ENCODE peak calls at places on chromosomes 4 and X, in five cellular contexts. One of them, this sample, is unnamed. For H3K4me1, the result is how much of the 10 kb centered on the place peaks cover.

GRCh38 chr4:166862032-166862431 is 372.3 kb downstream of the SPOCK3 start:
- DNase-seq in HCT116: no peak
- DNase-seq in mucosa of descending colon: no peak
- DNase-seq in cardiac muscle cell: no peak
- DNase-seq in tibial nerve: no peak
- DNase-seq in this sample: no peak

GRCh38 chr4:152369203-152369902 is 166.5 kb downstream of the FBXW7 start:
- DNase-seq in HCT116: no peak
- DNase-seq in mucosa of descending colon: no peak
- DNase-seq in cardiac muscle cell: no peak
- DNase-seq in tibial nerve: no peak
- DNase-seq in this sample: no peak

GRCh38 chrX:102546818-102547493 is 30.4 kb upstream of the TMSB15A start:
- DNase-seq in HCT116: no peak
- DNase-seq in mucosa of descending colon: no peak
- DNase-seq in cardiac muscle cell: no peak
- DNase-seq in tibial nerve: no peak
- DNase-seq in this sample: no peak

GRCh38 chr4:55435136-55435535 is 39.4 kb downstream of the TMEM165 start:
- DNase-seq in HCT116: no peak
- DNase-seq in mucosa of descending colon: no peak
- DNase-seq in cardiac muscle cell: peak
- DNase-seq in tibial nerve: no peak
- DNase-seq in this sample: no peak

GRCh38 chr4:130486186-130486585 is 1390.2 kb downstream of the C4orf33 start:
- DNase-seq in HCT116: no peak
- DNase-seq in mucosa of descending colon: no peak
- DNase-seq in cardiac muscle cell: peak
- DNase-seq in tibial nerve: no peak
- DNase-seq in this sample: no peak

GRCh38 chrX:15815779-15816452 is 25.6 kb downstream of the ZRSR2 start:
- DNase-seq in HCT116: peak
- DNase-seq in mucosa of descending colon: no peak
- DNase-seq in cardiac muscle cell: peak
- DNase-seq in tibial nerve: no peak
- DNase-seq in this sample: peak

GRCh38 chrX:120269379-120270035 is 18.9 kb downstream of the ZBTB33 start:
- DNase-seq in HCT116: no peak
- DNase-seq in mucosa of descending colon: no peak
- DNase-seq in cardiac muscle cell: peak
- DNase-seq in tibial nerve: no peak
- DNase-seq in this sample: no peak

GRCh38 chr4:141046255-141046654 is 87.0 kb downstream of the RNF150 start:
- DNase-seq in HCT116: no peak
- DNase-seq in mucosa of descending colon: no peak
- DNase-seq in cardiac muscle cell: peak
- DNase-seq in tibial nerve: no peak
- DNase-seq in this sample: no peak

GRCh38 chrX:119155416-119156035 is 27.9 kb upstream of the KIAA1210 start:
- DNase-seq in HCT116: no peak
- DNase-seq in mucosa of descending colon: no peak
- DNase-seq in cardiac muscle cell: peak
- DNase-seq in tibial nerve: no peak
- DNase-seq in this sample: no peak

GRCh38 chrX:55210931-55211677 is 9.0 kb upstream of the PAGE5 start:
- DNase-seq in HCT116: no peak
- DNase-seq in mucosa of descending colon: no peak
- DNase-seq in cardiac muscle cell: no peak
- DNase-seq in tibial nerve: no peak
- DNase-seq in this sample: no peak
- TF ChIP-seq CTCF in HCT116: peak
- TF ChIP-seq CTCF in mucosa of descending colon: no peak
- TF ChIP-seq CTCF in cardiac muscle cell: no peak
- TF ChIP-seq CTCF in tibial nerve: no peak
- TF ChIP-seq CTCF in this sample: no peak

GRCh38 chrX:68834371-68835103 is 5.7 kb downstream of the EFNB1 start:
- DNase-seq in HCT116: no peak
- DNase-seq in mucosa of descending colon: peak
- DNase-seq in cardiac muscle cell: no peak
- DNase-seq in tibial nerve: no peak
- DNase-seq in this sample: no peak

GRCh38 chrX:68833855-68834331 is 5.1 kb downstream of the EFNB1 start:
- DNase-seq in HCT116: no peak
- DNase-seq in mucosa of descending colon: peak
- DNase-seq in cardiac muscle cell: no peak
- DNase-seq in tibial nerve: no peak
- DNase-seq in this sample: no peak

GRCh38 chrX:68835468-68835867 is 6.6 kb downstream of the EFNB1 start:
- DNase-seq in HCT116: no peak
- DNase-seq in mucosa of descending colon: no peak
- DNase-seq in cardiac muscle cell: no peak
- DNase-seq in tibial nerve: no peak
- DNase-seq in this sample: no peak

GRCh38 chrX:68833448-68833805 is 4.6 kb downstream of the EFNB1 start:
- DNase-seq in HCT116: no peak
- DNase-seq in mucosa of descending colon: no peak
- DNase-seq in cardiac muscle cell: no peak
- DNase-seq in tibial nerve: no peak
- DNase-seq in this sample: no peak

GRCh38 chrX:68835104-68835442 is 6.3 kb downstream of the EFNB1 start:
- DNase-seq in HCT116: no peak
- DNase-seq in mucosa of descending colon: no peak
- DNase-seq in cardiac muscle cell: no peak
- DNase-seq in tibial nerve: no peak
- DNase-seq in this sample: no peak
- H3K4me1 ChIP-seq in HCT116: under half
- H3K4me1 ChIP-seq in mucosa of descending colon: under half
- H3K4me1 ChIP-seq in cardiac muscle cell: under half
- H3K4me1 ChIP-seq in tibial nerve: under half
- H3K4me1 ChIP-seq in this sample: under half

GRCh38 chr4:117768610-117769009 is 265.7 kb upstream of the NDST3 start:
- DNase-seq in HCT116: no peak
- DNase-seq in mucosa of descending colon: no peak
- DNase-seq in cardiac muscle cell: no peak
- DNase-seq in tibial nerve: no peak
- DNase-seq in this sample: no peak

GRCh38 chr4:117777721-117778120 is 256.6 kb upstream of the NDST3 start:
- DNase-seq in HCT116: no peak
- DNase-seq in mucosa of descending colon: no peak
- DNase-seq in cardiac muscle cell: no peak
- DNase-seq in tibial nerve: no peak
- DNase-seq in this sample: no peak

GRCh38 chr4:117770269-117771087 is 263.8 kb upstream of the NDST3 start:
- DNase-seq in HCT116: no peak
- DNase-seq in mucosa of descending colon: no peak
- DNase-seq in cardiac muscle cell: no peak
- DNase-seq in tibial nerve: no peak
- DNase-seq in this sample: no peak

GRCh38 chr4:117773067-117773946 is 261.0 kb upstream of the NDST3 start:
- DNase-seq in HCT116: no peak
- DNase-seq in mucosa of descending colon: peak
- DNase-seq in cardiac muscle cell: no peak
- DNase-seq in tibial nerve: no peak
- DNase-seq in this sample: no peak

GRCh38 chr4:117771647-117772337 is 262.5 kb upstream of the NDST3 start:
- DNase-seq in HCT116: peak
- DNase-seq in mucosa of descending colon: no peak
- DNase-seq in cardiac muscle cell: no peak
- DNase-seq in tibial nerve: no peak
- DNase-seq in this sample: no peak
- TF ChIP-seq CTCF in HCT116: peak
- TF ChIP-seq CTCF in mucosa of descending colon: no peak
- TF ChIP-seq CTCF in cardiac muscle cell: no peak
- TF ChIP-seq CTCF in tibial nerve: no peak
- TF ChIP-seq CTCF in this sample: no peak

GRCh38 chr4:144720491-144720890 is 74.5 kb downstream of the HHIP start:
- DNase-seq in HCT116: no peak
- DNase-seq in mucosa of descending colon: no peak
- DNase-seq in cardiac muscle cell: no peak
- DNase-seq in tibial nerve: no peak
- DNase-seq in this sample: no peak
- H3K4me1 ChIP-seq in HCT116: under half
- H3K4me1 ChIP-seq in mucosa of descending colon: under half
- H3K4me1 ChIP-seq in cardiac muscle cell: under half
- H3K4me1 ChIP-seq in tibial nerve: under half
- H3K4me1 ChIP-seq in this sample: under half

DNA sequence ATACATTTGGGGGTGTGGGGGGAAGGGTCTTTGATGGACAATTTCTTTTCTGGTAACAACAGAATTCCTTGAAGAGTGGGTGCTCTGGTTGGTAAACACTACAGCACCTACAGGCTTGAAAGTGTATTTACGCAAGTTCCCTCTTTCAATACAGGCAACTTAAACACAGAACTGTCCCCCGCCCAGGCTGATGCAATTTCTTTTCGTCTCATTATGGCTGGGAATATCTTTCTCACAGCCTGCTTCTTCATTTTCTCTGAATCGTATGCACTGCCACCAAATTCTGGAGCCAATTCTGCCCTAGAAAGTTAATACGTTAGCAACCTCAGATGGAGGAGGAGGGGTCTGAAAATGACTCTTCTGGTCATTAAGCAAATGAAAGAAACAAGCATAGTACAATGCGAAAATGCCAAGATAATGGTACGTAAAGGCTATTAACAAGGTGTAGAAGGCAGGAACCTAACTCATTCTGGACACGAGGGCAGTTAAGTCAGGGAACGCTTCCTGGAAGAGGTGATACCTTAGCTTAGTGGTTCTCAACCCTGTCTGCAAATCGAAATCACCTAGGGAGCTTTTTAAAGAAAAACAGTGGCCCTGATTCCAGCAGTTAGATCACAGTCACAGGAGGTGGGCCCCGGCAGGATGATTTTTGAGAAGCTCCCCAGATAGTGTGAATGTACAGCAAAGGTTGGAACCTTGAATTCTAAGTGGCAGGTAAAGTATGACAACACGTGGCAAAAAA is 1.0 kb downstream of the AGA start:
- DNase-seq in HCT116: no peak
- DNase-seq in mucosa of descending colon: no peak
- DNase-seq in cardiac muscle cell: peak
- DNase-seq in tibial nerve: no peak
- DNase-seq in this sample: no peak
- TF ChIP-seq CTCF in HCT116: peak
- TF ChIP-seq CTCF in mucosa of descending colon: no peak
- TF ChIP-seq CTCF in cardiac muscle cell: peak
- TF ChIP-seq CTCF in tibial nerve: no peak
- TF ChIP-seq CTCF in this sample: no peak

This sample was measured in heart left ventricle.